ENCODE peak calls at places on chromosomes 12 and 14, in five cellular contexts. Y is HepG2, I is GM12878, G is H1, X is K562. N is an unnamed sample.

GRCh38 chr12:92719674-92720073 is 16.9 kb downstream of the PLEKHG7 start:
- DNase-seq in G (no peak), I (no peak), X (no peak), Y (no peak), N (no peak)

GRCh38 chr14:103065861-103066260 is 8.5 kb upstream of the CDC42BPB start:
- DNase-seq in I (no peak), Y (no peak), X (no peak), G (no peak), N (no peak)

GRCh38 chr14:30874120-30874998 is at the start of gene COCH:
- DNase-seq in X (peak; percentile 80), Y (peak; percentile 71), I (no peak), G (peak; percentile 79), N (peak; percentile 4)

GRCh38 chr14:68308695-68309094 is 484.2 kb downstream of the ZFP36L1 start:
- DNase-seq in G (no peak), Y (no peak), X (no peak), I (no peak), N (no peak)

GRCh38 chr14:50821471-50822464 is 9.2 kb downstream of the NIN start:
- DNase-seq in Y (no peak), I (peak; percentile 54), G (no peak), X (peak; percentile 24), N (no peak)

GRCh38 chr12:4825139-4825858 is 84.4 kb upstream of the KCNA1 start:
- DNase-seq in X (no peak), Y (no peak), G (no peak), I (no peak), N (no peak)

GRCh38 chr12:15404485-15404884 is 82.2 kb downstream of the PTPRO start:
- DNase-seq in Y (no peak), I (no peak), X (no peak), G (no peak), N (no peak)

GRCh38 chr12:111457071-111457470 is 51.3 kb downstream of the SH2B3 start:
- DNase-seq in I (no peak), X (no peak), Y (no peak), G (peak; percentile 36), N (no peak)

GRCh38 chr14:45787167-45787566 is 534.2 kb upstream of the MIS18BP1 start:
- DNase-seq in X (no peak), I (no peak), G (no peak), Y (no peak), N (peak; percentile 4)

GRCh38 chr14:103073367-103073875 is 10.6 kb upstream of the LBHD2 start:
- DNase-seq in X (no peak), Y (no peak), G (no peak), I (no peak), N (no peak)

GRCh38 chr14:64684091-64684490 is 20.1 kb upstream of the PLEKHG3 start:
- DNase-seq in X (no peak), Y (peak; percentile 25), G (no peak), I (no peak), N (no peak)

GRCh38 chr12:57005980-57006808 is at the start of gene ZBTB39:
- DNase-seq in Y (peak; percentile 20), X (peak; percentile 74), G (peak; percentile 81), I (no peak), N (peak; percentile 16)

GRCh38 chr12:44558340-44559100 is 317.6 kb downstream of the NELL2 start:
- DNase-seq in Y (no peak), G (no peak), I (no peak), X (no peak), N (no peak)

DNA sequence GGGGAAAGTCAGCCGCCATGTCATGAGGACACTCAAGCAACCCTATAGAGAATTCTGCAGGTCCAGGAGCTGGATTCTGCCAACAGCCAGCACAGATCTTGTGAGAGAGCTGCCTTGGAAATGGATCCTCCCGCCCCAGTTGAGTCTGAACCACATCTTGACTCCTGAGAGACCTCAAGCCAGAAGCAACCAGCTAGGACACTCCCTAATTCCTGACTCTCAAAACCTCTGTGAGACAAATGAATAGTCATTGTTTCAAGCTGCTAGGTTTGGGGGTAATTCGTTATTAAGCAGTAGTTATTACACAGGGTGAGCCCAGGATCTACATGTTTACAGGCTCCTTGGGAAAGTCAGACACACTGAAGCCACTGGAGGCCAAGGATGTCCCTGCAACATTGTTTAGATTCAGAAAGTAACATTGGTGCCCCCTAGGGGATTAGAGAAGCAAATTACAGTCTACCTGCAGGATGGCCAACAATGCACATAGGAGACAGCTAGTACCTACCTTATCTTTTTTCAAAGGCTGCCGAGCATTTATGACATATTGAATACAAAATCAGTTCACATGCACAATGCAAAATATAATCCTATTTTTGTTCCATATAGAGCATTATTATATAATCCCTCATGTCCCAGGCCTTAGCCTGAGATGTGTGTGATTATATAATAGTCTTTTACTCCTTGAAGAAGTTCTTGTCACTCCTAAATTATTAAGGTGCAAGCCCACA is 57.9 kb upstream of the FICD start:
- DNase-seq in G (peak; percentile 52), Y (peak; percentile 69), X (peak; percentile 75), I (peak; percentile 34), N (peak; percentile 33)
- TF ChIP-seq MAX in G (no peak), Y (no peak), X (no peak), I (no peak), N (no peak)

DNA sequence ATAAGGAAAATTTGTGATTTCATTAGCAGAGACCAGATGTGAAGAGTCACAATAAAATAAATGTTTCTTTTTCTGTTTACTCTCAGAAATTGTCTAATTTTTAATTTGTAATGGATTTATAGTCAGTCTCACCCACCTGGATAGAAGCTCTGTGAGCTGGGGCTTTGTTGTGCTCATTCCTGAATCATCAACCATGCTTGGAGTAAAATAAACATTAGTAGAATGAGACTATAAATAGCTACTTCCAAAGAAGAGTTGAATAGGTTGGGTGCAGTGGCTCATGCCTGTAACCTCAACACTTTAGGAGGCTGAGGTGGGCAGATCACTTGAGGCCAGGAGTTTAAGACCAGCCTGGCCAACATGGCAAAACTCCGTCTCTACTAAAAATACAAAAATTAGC is 185.3 kb upstream of the FBXO33 start:
- DNase-seq in G (no peak), X (no peak), Y (no peak), I (no peak), N (no peak)
- TF ChIP-seq POLR2A in G (no peak), X (no peak), Y (no peak), I (no peak), N (no peak)

GRCh38 chr12:12704593-12705230 is 8.7 kb upstream of the GPR19 start:
- DNase-seq in Y (peak; percentile 92), I (no peak), X (peak; percentile 84), G (no peak), N (peak; percentile 84)
- TF ChIP-seq YY1 in Y (no peak), I (peak; percentile 60), X (no peak), G (peak; percentile 64), N (no peak)

GRCh38 chr14:105806568-105806967 is 280.2 kb downstream of the TMEM121 start:
- DNase-seq in G (no peak), X (no peak), Y (no peak), I (no peak), N (no peak)

GRCh38 chr14:105805701-105806100 is 279.3 kb downstream of the TMEM121 start:
- DNase-seq in I (no peak), Y (no peak), X (no peak), G (no peak), N (no peak)
- TF ChIP-seq MAX in I (no peak), Y (no peak), X (no peak), G (no peak), N (no peak)

GRCh38 chr12:131513606-131514005 is 197.3 kb upstream of the SFSWAP start:
- DNase-seq in I (no peak), Y (peak; percentile 3), X (no peak), G (no peak), N (no peak)

GRCh38 chr12:131510431-131510830 is 200.5 kb upstream of the SFSWAP start:
- DNase-seq in G (no peak), I (no peak), Y (no peak), X (no peak), N (no peak)

GRCh38 chr12:131509706-131510105 is 201.2 kb upstream of the SFSWAP start:
- DNase-seq in G (no peak), Y (no peak), X (no peak), I (no peak), N (no peak)

GRCh38 chr12:131511803-131512564 is 198.9 kb upstream of the SFSWAP start:
- DNase-seq in Y (no peak), I (no peak), G (no peak), X (no peak), N (no peak)

GRCh38 chr12:131511391-131511802 is 199.5 kb upstream of the SFSWAP start:
- DNase-seq in X (no peak), Y (no peak), I (peak; percentile 73), G (no peak), N (peak; percentile 3)
- TF ChIP-seq POLR2A in X (no peak), Y (no peak), I (peak; percentile 88), G (no peak), N (no peak)

GRCh38 chr12:64389154-64389553 is 1.4 kb downstream of the C12orf56 start:
- DNase-seq in X (no peak), G (no peak), I (no peak), Y (no peak), N (no peak)
- TF ChIP-seq YY1 in X (no peak), G (no peak), I (no peak), Y (no peak), N (no peak)

GRCh38 chr12:107057071-107057834 is 36.1 kb downstream of the CRY1 start:
- DNase-seq in G (no peak), Y (no peak), I (no peak), X (no peak), N (no peak)
- TF ChIP-seq MAX in G (no peak), Y (no peak), I (no peak), X (no peak), N (no peak)